ENCODE peak calls at places on chromosomes 16 and 17, in seven cellular contexts. L is keratinocyte; Q is gastrocnemius medialis; B is CD8-positive, alpha-beta T cell; N is heart right ventricle; Y is left lung; E is heart left ventricle. H is an unnamed sample.

GRCh38 chr17:31722251-31723056 is 136.6 kb downstream of the COPRS start:
- DNase-seq in Q (no peak), N (peak; percentile 64), B (no peak), L (no peak), Y (no peak), E (peak; percentile 53), H (peak; percentile 19)

GRCh38 chr17:65070620-65071019 is 14.1 kb upstream of the GNA13 start:
- DNase-seq in E (no peak), B (no peak), N (no peak), Q (no peak), Y (no peak), L (no peak), H (no peak)

GRCh38 chr17:21019976-21020575 is 22.7 kb downstream of the USP22 start:
- DNase-seq in B (peak; percentile 45), Y (no peak), Q (no peak), L (no peak), E (no peak), N (no peak), H (no peak)

GRCh38 chr17:33871720-33872535 is 383.2 kb upstream of the CCL2 start:
- DNase-seq in L (peak; percentile 83), Y (no peak), N (no peak), E (no peak), Q (no peak), B (no peak), H (no peak)

GRCh38 chr16:49194499-49195260 is 87.0 kb downstream of the CBLN1 start:
- DNase-seq in Q (no peak), B (no peak), E (no peak), L (no peak), N (no peak), Y (no peak), H (no peak)

GRCh38 chr17:72702136-72702735 is 390.3 kb downstream of the SLC39A11 start:
- DNase-seq in Y (no peak), L (no peak), B (no peak), Q (no peak), N (no peak), E (no peak), H (no peak)

GRCh38 chr16:29644338-29644857 is 18.6 kb upstream of the SPN start:
- DNase-seq in B (no peak), N (no peak), Y (no peak), Q (no peak), E (no peak), L (no peak), H (no peak)

GRCh38 chr16:72126429-72126765 is 32.8 kb downstream of the DHX38 start:
- DNase-seq in N (no peak), B (no peak), Q (no peak), Y (no peak), L (no peak), E (no peak), H (no peak)

GRCh38 chr16:87125206-87126155 is 191.7 kb downstream of the C16orf95 start:
- DNase-seq in Q (no peak), B (no peak), E (no peak), L (no peak), Y (no peak), N (no peak), H (no peak)

GRCh38 chr16:9670058-9670457 is 512.2 kb downstream of the GRIN2A start:
- DNase-seq in E (no peak), B (no peak), N (no peak), L (no peak), Y (no peak), Q (no peak), H (no peak)

GRCh38 chr17:15106540-15106939 is 158.6 kb downstream of the PMP22 start:
- DNase-seq in E (no peak), Y (no peak), B (no peak), N (no peak), Q (no peak), L (peak; percentile 36), H (no peak)

GRCh38 chr16:57271063-57271345 is 13.5 kb downstream of the PLLP start:
- DNase-seq in N (no peak), Q (no peak), B (no peak), E (no peak), L (no peak), Y (no peak), H (no peak)

GRCh38 chr16:84952335-84953050 is 58.8 kb downstream of the ZDHHC7 start:
- DNase-seq in N (peak; percentile 81), L (peak; percentile 36), Q (peak; percentile 67), E (peak; percentile 76), B (peak; percentile 74), Y (peak; percentile 56), H (peak; percentile 71)

GRCh38 chr16:56872863-56873391 is 7.9 kb downstream of the SLC12A3 start:
- DNase-seq in Y (no peak), N (no peak), B (no peak), E (no peak), Q (no peak), L (no peak), H (no peak)

GRCh38 chr17:57274162-57274561 is 17.8 kb downstream of the MSI2 start:
- DNase-seq in E (no peak), B (no peak), Q (no peak), Y (no peak), L (no peak), N (no peak), H (no peak)

GRCh38 chr16:57708168-57708567 is 13.6 kb downstream of the DRC7 start:
- DNase-seq in E (no peak), Q (no peak), B (no peak), Y (no peak), N (no peak), L (no peak), H (no peak)

GRCh38 chr16:27470567-27471431 is 68.8 kb downstream of the IL21R start:
- DNase-seq in L (no peak), B (no peak), E (no peak), Y (no peak), N (no peak), Q (no peak), H (peak; percentile 36)

GRCh38 chr17:81329279-81329926 is 34.3 kb upstream of the SLC38A10 start:
- DNase-seq in B (no peak), Y (peak; percentile 95), Q (peak; percentile 97), N (peak; percentile 72), E (peak; percentile 77), L (peak; percentile 94), H (no peak)

GRCh38 chr17:11550431-11550830 is 47.8 kb upstream of the DNAH9 start:
- DNase-seq in Q (no peak), Y (no peak), N (no peak), B (no peak), L (no peak), E (no peak), H (no peak)

GRCh38 chr16:88545781-88546180 is 24.4 kb upstream of the ZC3H18 start:
- DNase-seq in L (no peak), E (no peak), Y (no peak), N (no peak), B (no peak), Q (no peak), H (no peak)

GRCh38 chr17:82775033-82775823 is 23.4 kb downstream of the TBCD start:
- DNase-seq in N (peak; percentile 37), E (no peak), Q (peak; percentile 24), B (peak; percentile 52), Y (peak; percentile 92), L (no peak), H (no peak)

GRCh38 chr17:39236981-39237441 is 11.3 kb upstream of the STAC2 start:
- DNase-seq in N (no peak), L (no peak), Y (no peak), B (no peak), Q (no peak), E (no peak), H (no peak)

GRCh38 chr16:49542391-49542891 is 168.8 kb downstream of the C16orf78 start:
- DNase-seq in B (no peak), Y (no peak), Q (peak; percentile 79), L (no peak), E (no peak), N (no peak), H (no peak)

GRCh38 chr16:13181432-13181831 is 280.0 kb downstream of the SHISA9 start:
- DNase-seq in E (no peak), N (no peak), Y (no peak), Q (no peak), L (no peak), B (no peak), H (no peak)

DNA sequence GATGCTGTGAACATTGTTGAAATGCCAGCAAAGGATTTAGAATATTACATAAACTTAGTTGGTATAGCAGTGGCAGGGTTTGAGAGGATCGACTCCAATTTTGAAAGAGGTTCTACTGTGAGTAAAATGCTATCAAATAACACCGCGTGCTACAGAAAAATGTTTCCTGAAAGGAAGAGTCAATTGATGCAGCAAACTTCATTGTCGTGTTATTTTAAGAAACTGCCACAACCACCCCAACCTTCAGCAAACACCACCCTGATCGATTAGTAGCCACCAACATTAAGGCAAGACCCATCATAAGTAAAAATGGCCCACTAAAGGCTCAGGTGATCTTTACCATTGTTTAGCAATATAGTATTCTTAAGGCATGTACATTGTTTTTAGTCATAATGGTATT is 27.3 kb downstream of the HLF start:
- DNase-seq in B (no peak), E (no peak), Q (no peak), N (no peak), Y (no peak), L (no peak), H (no peak)
- H3K4me1 ChIP-seq in B (no peaks in the 10 kb centered on the region), E (peaks cover 33% of the 10 kb centered on the region), Q (peaks cover 6% of the 10 kb centered on the region), N (peaks cover 53% of the 10 kb centered on the region), Y (no peaks in the 10 kb centered on the region), L (no peaks in the 10 kb centered on the region), H (peaks cover 48% of the 10 kb centered on the region)

GRCh38 chr16:53745126-53745525 is 41.2 kb downstream of the FTO start:
- DNase-seq in Q (no peak), L (peak; percentile 63), E (no peak), B (no peak), Y (no peak), N (no peak), H (no peak)
- H3K4me3 ChIP-seq in Q (no peak overlapping the region), L (peak overlapping the region; percentile 2), E (no peak overlapping the region), B (no peak overlapping the region), Y (no peak overlapping the region), N (no peak overlapping the region), H (peak overlapping the region; percentile 3)

DNA sequence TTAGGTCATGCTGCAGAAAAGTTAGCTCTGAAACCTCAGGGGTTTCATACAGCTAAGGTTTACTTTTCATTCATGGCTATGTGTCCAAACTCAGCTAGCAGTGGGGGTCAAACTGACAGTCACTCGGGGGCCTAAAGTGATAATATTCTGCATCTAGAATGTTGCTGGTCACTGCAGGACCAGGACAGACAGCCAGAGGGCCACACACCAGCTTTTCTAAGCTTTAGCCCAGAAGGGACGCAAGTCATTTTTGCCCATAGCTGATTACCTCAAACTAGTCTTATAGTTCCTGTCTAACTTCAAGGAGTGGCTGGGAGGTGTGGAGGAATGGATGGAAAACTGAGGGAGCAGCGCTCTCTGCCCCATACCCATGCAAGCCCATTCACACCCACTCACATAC is 163.0 kb upstream of the NLRP1 start:
- DNase-seq in E (no peak), L (no peak), N (no peak), B (no peak), Q (no peak), Y (no peak), H (no peak)
- TF ChIP-seq CTCF in E (no peak), L (no peak), N (no peak), B (no peak), Q (no peak), Y (no peak), H (no peak)

DNA sequence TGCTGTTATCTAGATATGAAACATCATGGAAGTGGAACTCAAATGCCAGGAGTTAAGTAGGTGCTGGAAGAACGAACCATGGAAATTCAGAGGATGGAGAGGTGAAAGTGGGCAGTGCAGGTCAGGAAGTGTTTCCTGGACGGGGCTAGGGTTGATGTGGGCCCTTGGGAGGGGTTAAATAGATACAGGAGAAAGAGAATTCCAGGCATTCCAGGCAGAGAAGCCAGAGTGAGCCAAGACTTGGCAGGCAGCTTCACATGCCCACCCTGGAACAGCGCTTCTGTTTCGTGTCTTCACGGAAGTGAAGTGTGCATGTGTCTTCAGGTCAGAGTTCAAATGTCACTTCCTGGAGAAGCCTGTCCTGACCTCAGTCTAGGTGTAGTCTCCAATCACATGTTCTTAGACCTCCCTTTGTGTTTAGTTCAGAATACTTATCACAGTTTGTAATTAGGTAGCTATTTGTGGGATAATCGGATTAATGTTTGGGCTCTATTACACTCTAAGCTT is 41.3 kb downstream of the GP2 start:
- DNase-seq in E (no peak), Y (no peak), L (no peak), B (no peak), Q (no peak), N (no peak), H (no peak)
- H3K4me1 ChIP-seq in E (no peaks in the 10 kb centered on the region), Y (no peaks in the 10 kb centered on the region), L (no peaks in the 10 kb centered on the region), B (no peaks in the 10 kb centered on the region), Q (no peaks in the 10 kb centered on the region), N (no peaks in the 10 kb centered on the region), H (no peaks in the 10 kb centered on the region)

H was measured in thoracic aorta.